ENCODE peak calls at places on chromosomes 13 and 19, in four cellular contexts. Q is CD8-positive, alpha-beta T cell; W is fibroblast of pulmonary artery; R is fibroblast of mammary gland. J is an unnamed sample.

GRCh38 chr13:41780736-41781708 is 179.9 kb downstream of the VWA8 start:
- DNase-seq in Q (no peak), W (peak), R (peak), J (peak)

GRCh38 chr19:3073931-3074595 is 11.8 kb upstream of the TLE5 start:
- DNase-seq in Q (no peak), W (peak), R (peak), J (peak)

GRCh38 chr13:46715363-46715762 is 81.6 kb downstream of the ESD start:
- DNase-seq in Q (no peak), W (no peak), R (no peak), J (no peak)

GRCh38 chr13:110216403-110217041 is 90.4 kb downstream of the COL4A1 start:
- DNase-seq in Q (no peak), W (peak), R (peak), J (peak)

GRCh38 chr13:106786006-106786579 is 218.2 kb upstream of the ARGLU1 start:
- DNase-seq in Q (no peak), W (no peak), R (no peak), J (no peak)

GRCh38 chr19:18386543-18387251 is 739 bp downstream of the GDF15 start:
- DNase-seq in Q (no peak), W (peak), R (no peak), J (peak)

GRCh38 chr19:50516456-50516855 is 2.7 kb upstream of the ASPDH start:
- DNase-seq in Q (no peak), W (no peak), R (no peak), J (no peak)

GRCh38 chr13:70424928-70425327 is 316.7 kb upstream of the KLHL1 start:
- DNase-seq in Q (no peak), W (no peak), R (no peak), J (no peak)

GRCh38 chr13:94169783-94170513 is 309.5 kb downstream of the DCT start:
- DNase-seq in Q (no peak), W (no peak), R (peak), J (peak)

GRCh38 chr19:52248256-52248655 is 21.1 kb upstream of the ZNF766 start:
- DNase-seq in Q (peak), W (peak), R (peak), J (peak)

GRCh38 chr13:29713841-29714240 is 118.4 kb upstream of the SLC7A1 start:
- DNase-seq in Q (no peak), W (peak), R (peak), J (no peak)

GRCh38 chr13:71619096-71619495 is 247.9 kb downstream of the DACH1 start:
- DNase-seq in Q (no peak), W (no peak), R (no peak), J (no peak)

GRCh38 chr19:10231624-10232228 is 595 bp upstream of the S1PR2 start:
- DNase-seq in Q (no peak), W (no peak), R (no peak), J (no peak)
- H3K4me3 ChIP-seq in Q (peak), W (peak), R (peak), J (peak)

DNA sequence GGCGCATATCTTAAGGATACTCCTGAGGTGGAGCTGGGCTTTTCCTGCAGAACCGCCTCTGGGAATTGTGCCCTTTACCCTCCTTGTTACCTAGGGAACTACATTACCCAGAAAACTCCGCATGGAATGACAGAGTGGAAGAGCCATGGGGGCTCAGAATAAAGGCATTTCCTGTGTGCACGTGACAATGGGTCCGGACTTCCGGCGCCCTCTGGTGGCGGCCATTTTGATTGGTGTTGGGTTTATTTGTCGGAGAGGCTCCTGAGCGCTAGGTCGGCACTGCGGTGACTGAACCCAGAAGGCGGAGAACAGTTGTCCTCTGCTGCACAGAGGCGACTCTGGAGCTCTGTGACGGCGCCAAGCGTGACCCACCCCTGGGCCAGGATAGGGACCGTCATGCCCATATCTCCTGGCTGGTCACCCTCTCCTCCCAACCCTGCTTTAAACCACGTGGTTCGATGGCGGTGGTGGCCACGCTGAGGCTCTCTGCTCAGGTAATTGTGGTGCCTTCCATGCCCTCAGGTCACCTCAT is at the start of gene ZNF587B:
- DNase-seq in Q (peak), W (peak), R (peak), J (no peak)
- TF ChIP-seq CTCF in Q (peak), W (peak), R (peak), J (peak)

GRCh38 chr19:48837081-48837524 is 812 bp upstream of the HSD17B14 start:
- DNase-seq in Q (peak), W (peak), R (peak), J (peak)
- H3K4me3 ChIP-seq in Q (peak), W (peak), R (peak), J (peak)

DNA sequence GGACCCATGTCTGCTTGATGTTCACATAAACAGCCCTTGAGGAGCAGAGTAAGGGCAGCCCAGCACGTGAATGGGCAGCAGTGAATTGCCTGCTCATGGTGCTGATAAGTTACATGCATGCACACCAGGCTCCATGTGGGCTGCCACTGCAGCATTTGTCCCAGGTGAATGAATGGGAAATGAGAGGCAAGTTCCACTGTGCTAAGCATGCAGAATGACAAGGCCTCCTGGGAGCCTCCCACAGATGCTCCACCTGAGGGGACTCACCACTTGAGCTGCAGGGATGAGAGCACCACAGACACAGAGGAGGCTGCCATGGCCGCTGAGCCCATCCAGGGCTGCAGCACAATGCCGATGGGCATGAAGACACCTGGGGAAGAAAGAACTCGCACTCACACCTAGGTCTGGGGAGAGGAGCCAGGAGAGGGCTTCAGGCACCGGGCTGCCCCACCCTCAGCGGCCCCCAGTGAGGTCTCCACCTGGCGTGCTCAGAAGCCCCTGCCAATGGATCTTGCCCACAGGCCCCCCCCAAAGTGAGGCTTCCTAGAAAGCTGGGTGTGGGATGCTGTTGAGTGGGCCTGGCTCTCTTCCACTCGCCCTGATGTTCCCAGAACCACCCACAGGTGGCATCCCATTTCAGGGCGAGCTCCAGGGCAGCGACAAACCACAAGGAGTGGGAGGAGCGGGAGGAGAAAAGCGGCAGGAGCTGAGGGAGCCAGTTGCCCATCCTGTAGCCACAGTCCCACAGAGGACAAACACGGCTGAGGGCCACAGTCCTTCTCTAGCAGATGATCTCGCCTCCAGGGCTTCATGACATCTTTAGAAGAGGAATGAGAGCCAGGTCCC is 73.8 kb downstream of the CCDC70 start:
- DNase-seq in Q (no peak), W (peak), R (peak), J (no peak)
- TF ChIP-seq CTCF in Q (no peak), W (peak), R (peak), J (peak)

DNA sequence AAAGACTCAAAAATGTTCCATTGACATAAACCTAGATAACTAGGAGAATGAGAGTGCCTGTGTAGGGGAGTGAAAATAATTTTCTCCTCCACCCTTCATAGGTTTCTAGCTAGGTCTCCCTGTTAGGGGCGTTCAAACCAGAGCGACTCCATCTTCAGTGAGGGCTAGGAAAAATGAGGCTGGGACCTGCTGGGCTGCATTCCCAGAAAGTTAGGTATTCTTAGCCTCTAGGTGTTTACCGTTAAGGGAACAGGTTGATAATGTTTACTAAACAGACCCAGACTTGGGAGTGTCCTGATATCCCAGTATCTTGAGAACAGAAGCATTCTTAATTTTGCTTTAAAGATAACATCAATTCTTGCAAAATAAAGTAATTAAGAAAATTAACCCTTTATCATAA is 20.1 kb downstream of the PABPC3 start:
- DNase-seq in Q (no peak), W (no peak), R (no peak), J (no peak)
- H3K4me3 ChIP-seq in Q (no peak), W (no peak), R (no peak), J (no peak)

GRCh38 chr19:21128901-21129698 is 12.7 kb upstream of the ZNF431 start:
- DNase-seq in Q (no peak), W (peak), R (no peak), J (no peak)

GRCh38 chr19:21126078-21126477 is 15.8 kb upstream of the ZNF431 start:
- DNase-seq in Q (no peak), W (no peak), R (no peak), J (no peak)

GRCh38 chr19:21130097-21130775 is 11.6 kb upstream of the ZNF431 start:
- DNase-seq in Q (no peak), W (no peak), R (no peak), J (no peak)

GRCh38 chr19:21127898-21128297 is 13.9 kb upstream of the ZNF431 start:
- DNase-seq in Q (no peak), W (no peak), R (no peak), J (no peak)

GRCh38 chr19:21127001-21127400 is 14.8 kb upstream of the ZNF431 start:
- DNase-seq in Q (no peak), W (no peak), R (no peak), J (no peak)
- TF ChIP-seq CTCF in Q (no peak), W (no peak), R (no peak), J (no peak)

GRCh38 chr19:4868286-4868834 is 893 bp upstream of the PLIN3 start:
- DNase-seq in Q (no peak), W (no peak), R (no peak), J (no peak)

GRCh38 chr19:4867534-4868285 is at the start of gene PLIN3:
- DNase-seq in Q (peak), W (peak), R (peak), J (peak)

GRCh38 chr19:4871711-4872110 is 4.2 kb upstream of the PLIN3 start:
- DNase-seq in Q (no peak), W (no peak), R (no peak), J (no peak)

GRCh38 chr19:4870025-4870700 is 2.7 kb upstream of the PLIN3 start:
- DNase-seq in Q (no peak), W (peak), R (peak), J (peak)

DNA sequence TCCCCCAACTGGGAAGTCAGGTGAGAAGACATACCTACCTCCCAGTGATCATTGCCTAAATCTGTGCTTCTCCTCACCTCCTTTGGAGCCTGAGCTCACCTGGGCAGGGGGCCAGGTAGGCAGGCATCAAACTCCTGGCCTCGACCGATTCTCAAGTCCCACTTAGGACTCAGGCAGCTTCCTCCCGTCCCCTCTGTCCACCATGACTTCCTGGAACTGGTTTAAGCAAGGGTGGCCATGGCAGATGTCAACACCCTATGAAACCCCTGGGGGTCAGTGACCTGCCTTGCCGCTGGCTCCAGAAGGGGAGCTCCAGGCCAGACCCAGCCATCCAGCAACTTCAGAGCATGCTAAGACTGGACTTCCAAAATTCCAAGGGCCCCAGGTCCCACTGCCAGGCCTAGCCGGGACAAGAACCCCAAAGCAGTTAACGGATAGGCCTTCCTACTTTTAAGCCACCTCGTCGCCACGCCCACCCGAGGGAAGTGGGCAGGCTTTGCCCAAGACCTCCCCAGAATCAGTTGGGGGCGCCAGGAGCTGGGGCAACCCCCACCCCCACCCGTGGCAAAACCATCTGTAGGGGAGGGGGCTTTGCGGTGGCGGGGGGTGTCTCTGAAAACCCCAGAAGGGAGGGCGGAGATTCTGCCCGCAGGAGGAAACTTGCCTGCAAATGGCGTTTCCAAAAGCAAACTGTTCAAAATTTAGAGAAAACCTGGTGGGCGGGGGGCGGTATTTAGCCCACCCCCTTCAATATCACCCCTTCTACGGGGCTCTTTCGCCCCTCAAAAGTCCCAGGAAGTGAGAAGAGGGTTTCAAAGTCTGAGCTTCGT is 657 bp downstream of the PLIN3 start:
- DNase-seq in Q (peak), W (peak), R (peak), J (peak)
- H3K4me3 ChIP-seq in Q (peak), W (peak), R (peak), J (peak)

J was measured in AG10803.